ENCODE peak calls at places on chromosomes 16 and 17, in six cellular contexts. One of them, this sample, is unnamed. For H3K36me3, the result is how much of the 10 kb centered on the place peaks cover.

GRCh38 chr16:85898521-85899442 is at the start of gene IRF8:
- DNase-seq in heart left ventricle: peak
- DNase-seq in mammary epithelial cell: no peak
- DNase-seq in heart right ventricle: peak
- DNase-seq in uterus: no peak
- DNase-seq in bronchial epithelial cell: no peak
- DNase-seq in this sample: peak

GRCh38 chr16:8776193-8776592 is 21.2 kb downstream of the TMEM186 start:
- DNase-seq in uterus: no peak
- DNase-seq in heart right ventricle: no peak
- DNase-seq in heart left ventricle: no peak
- DNase-seq in bronchial epithelial cell: peak
- DNase-seq in mammary epithelial cell: no peak
- DNase-seq in this sample: no peak

GRCh38 chr17:82021728-82022309 is 859 bp downstream of the CENPX start:
- DNase-seq in mammary epithelial cell: peak
- DNase-seq in uterus: no peak
- DNase-seq in bronchial epithelial cell: no peak
- DNase-seq in heart left ventricle: no peak
- DNase-seq in heart right ventricle: no peak
- DNase-seq in this sample: no peak

GRCh38 chr17:59361916-59362810 is 30.7 kb downstream of the YPEL2 start:
- DNase-seq in heart left ventricle: no peak
- DNase-seq in bronchial epithelial cell: peak
- DNase-seq in uterus: no peak
- DNase-seq in mammary epithelial cell: peak
- DNase-seq in heart right ventricle: no peak
- DNase-seq in this sample: no peak

GRCh38 chr16:80369559-80369958 is 171.2 kb upstream of the DYNLRB2 start:
- DNase-seq in mammary epithelial cell: peak
- DNase-seq in heart right ventricle: peak
- DNase-seq in heart left ventricle: no peak
- DNase-seq in bronchial epithelial cell: peak
- DNase-seq in uterus: peak
- DNase-seq in this sample: peak

GRCh38 chr17:27233059-27233458 is 60.9 kb upstream of the WSB1 start:
- DNase-seq in uterus: no peak
- DNase-seq in bronchial epithelial cell: no peak
- DNase-seq in heart right ventricle: no peak
- DNase-seq in mammary epithelial cell: no peak
- DNase-seq in heart left ventricle: no peak
- DNase-seq in this sample: no peak

GRCh38 chr16:20348365-20349185 is 3.9 kb downstream of the UMOD start:
- DNase-seq in heart right ventricle: no peak
- DNase-seq in bronchial epithelial cell: no peak
- DNase-seq in uterus: no peak
- DNase-seq in heart left ventricle: no peak
- DNase-seq in mammary epithelial cell: no peak
- DNase-seq in this sample: peak

GRCh38 chr16:89571636-89572035 is 3.9 kb upstream of the CPNE7 start:
- DNase-seq in heart left ventricle: no peak
- DNase-seq in bronchial epithelial cell: no peak
- DNase-seq in heart right ventricle: no peak
- DNase-seq in mammary epithelial cell: no peak
- DNase-seq in uterus: no peak
- DNase-seq in this sample: no peak

GRCh38 chr16:46932802-46933201 is 40.7 kb downstream of the DNAJA2 start:
- DNase-seq in heart right ventricle: no peak
- DNase-seq in uterus: no peak
- DNase-seq in bronchial epithelial cell: no peak
- DNase-seq in mammary epithelial cell: no peak
- DNase-seq in heart left ventricle: no peak
- DNase-seq in this sample: no peak

GRCh38 chr16:78199325-78200022 is 100.0 kb downstream of the WWOX start:
- DNase-seq in uterus: no peak
- DNase-seq in mammary epithelial cell: no peak
- DNase-seq in heart left ventricle: no peak
- DNase-seq in bronchial epithelial cell: no peak
- DNase-seq in heart right ventricle: no peak
- DNase-seq in this sample: no peak

DNA sequence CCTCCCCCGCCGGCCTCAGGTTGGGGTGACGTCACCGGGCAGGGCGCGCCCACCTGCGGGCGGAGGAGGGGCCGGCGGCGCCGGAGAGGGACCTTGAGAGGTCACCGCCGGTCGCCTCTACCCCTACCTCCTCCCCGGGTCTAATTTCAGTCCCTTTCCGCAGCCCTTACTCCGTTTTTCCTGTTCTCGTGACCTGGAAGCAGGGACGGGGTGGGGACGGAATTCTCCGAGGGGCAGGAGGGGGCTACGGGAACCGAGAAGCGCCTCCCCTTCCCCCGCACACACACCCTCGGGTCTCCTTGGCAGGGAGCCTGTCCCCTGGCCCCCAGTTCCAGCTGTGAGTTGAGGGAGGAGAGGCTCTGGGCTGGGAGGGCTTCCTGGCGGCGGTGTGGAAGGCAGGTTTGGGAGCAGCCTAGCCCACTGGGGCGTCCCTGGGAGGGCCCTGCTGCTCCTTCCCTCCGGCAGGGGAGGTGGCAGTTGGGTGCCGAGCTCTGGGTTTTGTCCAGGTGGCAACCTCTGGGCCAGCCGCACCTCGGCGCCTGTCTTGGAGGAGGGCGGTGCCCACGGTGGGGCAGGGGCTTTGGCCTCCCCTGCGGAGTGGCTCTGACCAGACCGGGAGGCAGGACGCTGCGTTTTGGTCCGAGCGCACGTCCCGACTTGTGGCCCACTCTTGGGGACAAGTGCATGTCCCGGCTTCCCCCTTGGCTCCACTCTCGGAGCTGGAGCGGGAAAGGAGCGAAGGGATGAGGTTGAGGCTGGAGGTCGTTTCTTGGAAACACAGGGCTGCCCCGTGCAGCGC is 765 bp downstream of the SYNGR3 start:
- DNase-seq in heart left ventricle: no peak
- DNase-seq in bronchial epithelial cell: no peak
- DNase-seq in uterus: no peak
- DNase-seq in heart right ventricle: no peak
- DNase-seq in mammary epithelial cell: no peak
- DNase-seq in this sample: peak
- H3K36me3 ChIP-seq in heart left ventricle: under half
- H3K36me3 ChIP-seq in bronchial epithelial cell: under half
- H3K36me3 ChIP-seq in uterus: under half
- H3K36me3 ChIP-seq in heart right ventricle: under half
- H3K36me3 ChIP-seq in mammary epithelial cell: under half
- H3K36me3 ChIP-seq in this sample: under half

GRCh38 chr16:57041182-57042156 is 50.9 kb upstream of the CPNE2 start:
- DNase-seq in mammary epithelial cell: no peak
- DNase-seq in bronchial epithelial cell: no peak
- DNase-seq in heart right ventricle: no peak
- DNase-seq in uterus: no peak
- DNase-seq in heart left ventricle: no peak
- DNase-seq in this sample: no peak
- H3K4me3 ChIP-seq in mammary epithelial cell: no peak
- H3K4me3 ChIP-seq in bronchial epithelial cell: no peak
- H3K4me3 ChIP-seq in heart right ventricle: no peak
- H3K4me3 ChIP-seq in uterus: no peak
- H3K4me3 ChIP-seq in heart left ventricle: no peak
- H3K4me3 ChIP-seq in this sample: no peak

DNA sequence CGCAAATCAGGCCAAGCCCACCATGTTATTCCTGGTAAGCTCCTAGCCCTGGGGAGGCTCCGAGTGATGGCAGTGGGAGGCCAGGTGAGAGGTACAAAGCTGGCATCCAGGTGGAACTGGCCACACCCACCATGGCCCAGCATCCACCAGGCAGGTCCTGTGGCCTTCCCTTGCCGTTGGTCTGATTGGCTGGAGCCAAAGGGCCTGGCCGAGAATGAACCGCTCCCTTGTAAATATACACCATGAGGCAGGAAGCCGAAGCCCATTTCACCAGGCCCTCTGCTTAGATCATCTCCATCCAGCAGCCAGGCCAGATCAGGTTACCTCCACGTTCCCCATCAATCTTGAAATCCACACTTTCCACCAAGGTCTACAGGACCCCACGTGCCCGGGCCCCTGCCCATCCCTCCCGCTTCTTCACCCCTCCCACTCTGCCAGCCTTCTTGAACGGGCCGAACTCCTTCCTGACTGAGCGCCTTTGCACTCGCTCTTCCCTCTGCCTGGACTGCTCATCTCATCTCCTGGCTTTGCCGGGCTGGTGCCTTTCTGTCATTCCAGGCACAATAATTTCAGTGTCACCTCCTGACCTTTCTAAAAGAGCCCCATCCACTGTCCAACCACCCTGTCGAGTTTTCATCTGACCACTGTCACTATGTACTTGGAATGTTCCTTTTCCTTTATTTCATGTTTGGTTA is 5.8 kb downstream of the SOCS1 start:
- DNase-seq in mammary epithelial cell: no peak
- DNase-seq in uterus: no peak
- DNase-seq in bronchial epithelial cell: peak
- DNase-seq in heart right ventricle: no peak
- DNase-seq in heart left ventricle: peak
- DNase-seq in this sample: no peak
- H3K36me3 ChIP-seq in mammary epithelial cell: under half
- H3K36me3 ChIP-seq in uterus: under half
- H3K36me3 ChIP-seq in bronchial epithelial cell: under half
- H3K36me3 ChIP-seq in heart right ventricle: under half
- H3K36me3 ChIP-seq in heart left ventricle: under half
- H3K36me3 ChIP-seq in this sample: under half

GRCh38 chr17:80783461-80783860 is 208.2 kb upstream of the CHMP6 start:
- DNase-seq in mammary epithelial cell: no peak
- DNase-seq in bronchial epithelial cell: no peak
- DNase-seq in uterus: no peak
- DNase-seq in heart left ventricle: no peak
- DNase-seq in heart right ventricle: no peak
- DNase-seq in this sample: no peak
- H3K4me3 ChIP-seq in mammary epithelial cell: no peak
- H3K4me3 ChIP-seq in bronchial epithelial cell: no peak
- H3K4me3 ChIP-seq in uterus: no peak
- H3K4me3 ChIP-seq in heart left ventricle: no peak
- H3K4me3 ChIP-seq in heart right ventricle: no peak
- H3K4me3 ChIP-seq in this sample: no peak